ENCODE peak calls at places on chromosomes 12 and 14, in eight cellular contexts. P is GM23338, E is PC-9, T is mucosa of descending colon, D is HepG2, A is K562, U is brain microvascular endothelial cell, C is HL-60. W is an unnamed sample.

GRCh38 chr14:75273272-75274044 is 5.2 kb upstream of the FOS start:
- DNase-seq in U (peak; percentile 66), A (no peak), E (peak; percentile 63), P (no peak), C (no peak), D (no peak), T (no peak), W (peak; percentile 95)

GRCh38 chr12:43337571-43338497 is 214.2 kb downstream of the ADAMTS20 start:
- DNase-seq in T (no peak), U (no peak), P (no peak), D (no peak), A (no peak), E (no peak), C (no peak), W (peak; percentile 45)

GRCh38 chr12:321606-322326 is 59.1 kb upstream of the SLC6A13 start:
- DNase-seq in T (no peak), C (no peak), D (peak; percentile 30), A (no peak), U (no peak), E (peak; percentile 51), P (no peak), W (peak; percentile 15)

GRCh38 chr12:2108166-2108565 is 55.4 kb downstream of the CACNA1C start:
- DNase-seq in T (no peak), U (no peak), E (no peak), A (no peak), D (no peak), C (no peak), P (no peak), W (no peak)

GRCh38 chr12:112901271-112901670 is 5.5 kb upstream of the OAS1 start:
- DNase-seq in A (no peak), E (no peak), U (no peak), C (no peak), D (no peak), P (no peak), T (peak; percentile 79), W (no peak)

GRCh38 chr12:128795530-128796361 is 28.0 kb downstream of the SLC15A4 start:
- DNase-seq in C (no peak), E (no peak), A (no peak), D (no peak), P (no peak), T (no peak), U (no peak), W (no peak)

GRCh38 chr12:49331360-49332222 is 5.4 kb downstream of the C1QL4 start:
- DNase-seq in T (no peak), U (peak; percentile 74), P (peak; percentile 81), E (no peak), D (peak; percentile 53), C (no peak), A (peak; percentile 74), W (peak; percentile 83)

GRCh38 chr14:101780390-101780789 is 18.9 kb downstream of the PPP2R5C start:
- DNase-seq in A (no peak), D (no peak), E (no peak), U (no peak), P (peak; percentile 50), C (no peak), T (no peak), W (no peak)

GRCh38 chr14:31251028-31251958 is 43.7 kb upstream of the HECTD1 start:
- DNase-seq in C (no peak), P (no peak), D (no peak), E (no peak), U (no peak), T (peak; percentile 59), A (no peak), W (no peak)

GRCh38 chr14:55532645-55533309 is 47.2 kb upstream of the KTN1 start:
- DNase-seq in C (no peak), P (peak; percentile 47), U (no peak), E (no peak), A (no peak), D (no peak), T (no peak), W (no peak)

GRCh38 chr12:47391566-47391965 is 311.8 kb upstream of the AMIGO2 start:
- DNase-seq in A (no peak), E (no peak), U (no peak), D (no peak), P (no peak), T (no peak), C (no peak), W (no peak)

GRCh38 chr12:11787437-11787836 is 138.0 kb downstream of the ETV6 start:
- DNase-seq in U (no peak), C (no peak), T (no peak), P (no peak), E (no peak), D (no peak), A (no peak), W (no peak)

GRCh38 chr12:25504744-25505143 is 48.3 kb downstream of the LMNTD1 start:
- DNase-seq in P (no peak), A (no peak), E (no peak), C (no peak), U (no peak), D (no peak), T (no peak), W (no peak)

GRCh38 chr14:44963775-44964380 is 1.9 kb downstream of the TOGARAM1 start:
- DNase-seq in D (peak; percentile 41), E (peak; percentile 50), C (no peak), A (no peak), T (no peak), U (no peak), P (peak; percentile 56), W (peak; percentile 43)

GRCh38 chr12:53093777-53094393 is 3.6 kb upstream of the IGFBP6 start:
- DNase-seq in C (no peak), D (no peak), P (no peak), U (no peak), A (peak; percentile 9), E (no peak), T (no peak), W (no peak)

GRCh38 chr14:85333313-85333712 is 196.6 kb upstream of the FLRT2 start:
- DNase-seq in U (peak; percentile 69), T (no peak), E (no peak), A (no peak), C (no peak), P (no peak), D (no peak), W (peak; percentile 76)

DNA sequence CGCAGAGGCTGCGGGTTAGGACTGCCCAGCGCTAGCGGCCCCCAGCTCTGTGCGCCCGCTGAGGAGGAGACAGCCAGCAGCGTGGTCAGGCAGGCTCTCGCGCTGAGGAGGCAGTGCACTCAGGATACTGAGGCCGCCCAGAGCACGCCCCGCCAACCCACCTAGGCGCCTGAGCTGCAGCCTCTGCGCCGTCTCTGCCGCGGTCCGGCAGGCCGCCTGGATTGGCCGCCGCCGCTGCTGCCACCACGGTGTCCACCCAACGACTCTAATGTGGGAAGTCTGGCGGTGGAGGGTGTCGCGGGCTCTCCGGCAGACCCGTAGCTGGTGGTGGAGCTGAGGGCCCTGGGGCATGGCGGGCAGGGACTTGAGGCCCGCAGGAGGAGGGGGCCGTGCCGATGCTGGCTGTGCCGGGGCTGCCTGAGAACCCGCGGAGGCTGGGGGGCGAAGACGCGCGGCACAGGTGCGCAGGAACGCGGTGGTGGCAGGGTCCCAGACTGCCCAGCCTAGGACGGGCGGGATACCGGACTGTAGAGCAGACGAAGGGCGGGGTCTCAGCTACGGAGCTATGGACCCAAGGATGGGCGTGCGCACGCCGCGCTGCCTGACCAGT is 69.9 kb downstream of the ASCL4 start:
- DNase-seq in D (no peak), E (no peak), C (no peak), T (no peak), A (no peak), U (no peak), P (peak; percentile 78), W (no peak)
- H3K4me3 ChIP-seq in D (peak overlapping the region; percentile 33), E (no peak overlapping the region), C (no peak overlapping the region), T (no peak overlapping the region), A (no peak overlapping the region), U (peak overlapping the region; percentile 29), P (peak overlapping the region; percentile 79), W (no peak overlapping the region)

GRCh38 chr14:99575043-99576023 is 28.7 kb downstream of the CCDC85C start:
- DNase-seq in E (peak; percentile 76), T (peak; percentile 91), D (peak; percentile 52), P (no peak), U (no peak), A (peak; percentile 17), C (no peak), W (no peak)
- TF ChIP-seq CTCF in E (no peak), T (no peak), D (peak; percentile 61), P (peak; percentile 33), U (peak; percentile 48), A (no peak), C (no peak), W (no peak)

GRCh38 chr14:65228436-65228835 is 126.1 kb upstream of the MAX start:
- DNase-seq in A (no peak), C (no peak), U (no peak), T (no peak), P (no peak), D (no peak), E (peak; percentile 31), W (no peak)

GRCh38 chr14:65230287-65230728 is 128.0 kb upstream of the MAX start:
- DNase-seq in D (peak; percentile 96), T (no peak), C (no peak), A (peak; percentile 36), U (no peak), E (peak; percentile 39), P (no peak), W (peak; percentile 46)

GRCh38 chr14:65229431-65230286 is 127.3 kb upstream of the MAX start:
- DNase-seq in P (peak; percentile 71), D (peak; percentile 72), C (no peak), A (peak; percentile 28), T (peak; percentile 70), E (peak; percentile 42), U (no peak), W (peak; percentile 68)

GRCh38 chr14:65226824-65227604 is 124.7 kb upstream of the MAX start:
- DNase-seq in A (no peak), E (peak; percentile 99), U (no peak), C (no peak), D (peak; percentile 97), T (peak; percentile 81), P (no peak), W (peak; percentile 73)

GRCh38 chr14:65228956-65229355 is 126.6 kb upstream of the MAX start:
- DNase-seq in T (no peak), D (no peak), C (no peak), U (no peak), P (no peak), A (no peak), E (peak; percentile 13), W (no peak)
- H3K4me3 ChIP-seq in T (no peak overlapping the region), D (no peak overlapping the region), C (no peak overlapping the region), U (no peak overlapping the region), P (no peak overlapping the region), A (no peak overlapping the region), E (no peak overlapping the region), W (no peak overlapping the region)

DNA sequence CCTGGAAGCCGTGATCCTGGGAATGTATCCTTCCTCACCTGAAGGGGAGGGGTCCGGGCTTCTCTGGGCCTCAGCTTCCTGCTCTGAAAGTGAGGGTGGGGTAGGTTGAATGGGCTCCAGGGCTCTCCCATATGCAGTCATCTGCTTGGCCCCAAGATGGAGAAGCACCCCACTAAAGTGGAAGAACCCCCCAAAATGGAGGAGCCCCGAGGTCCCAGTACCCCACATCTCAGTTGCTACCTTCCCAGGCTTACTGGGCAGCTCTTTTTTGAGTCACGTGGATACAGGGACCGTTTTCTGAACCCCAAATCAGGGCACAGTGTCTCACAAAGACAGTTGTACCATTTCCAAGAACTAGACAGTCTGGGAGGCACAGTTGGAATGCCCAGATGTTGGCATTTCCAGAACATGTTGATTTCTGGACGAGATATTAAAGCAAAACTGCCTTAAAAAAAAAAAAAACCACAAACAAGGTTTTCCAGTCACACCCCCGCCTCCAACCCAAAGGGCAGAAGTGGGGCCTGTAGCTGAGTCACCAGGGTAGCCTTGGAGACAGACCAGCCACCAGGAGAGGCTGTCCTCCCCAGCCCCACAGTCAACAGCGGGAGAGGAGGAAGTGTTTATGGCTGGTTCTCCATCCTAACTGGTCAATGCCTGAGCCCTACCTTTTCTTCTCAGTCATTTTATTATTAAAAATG is 12.1 kb downstream of the VASH1 start:
- DNase-seq in U (peak; percentile 87), T (no peak), C (peak; percentile 49), P (no peak), E (peak; percentile 84), A (peak; percentile 81), D (peak; percentile 41), W (peak; percentile 89)
- TF ChIP-seq CTCF in U (peak; percentile 32), T (no peak), C (no peak), P (no peak), E (no peak), A (no peak), D (no peak), W (peak; percentile 12)